ENCODE peak calls at places on chromosomes 12 and 14, in nine cellular contexts. One of them, this sample, is unnamed.

GRCh38 chr14:74492413-74493342 is at the start of gene NPC2:
- DNase-seq in mammary epithelial cell: no peak
- DNase-seq in fibroblast of lung: peak
- DNase-seq in posterior cingulate gyrus: no peak
- DNase-seq in germinal center: no peak
- DNase-seq in H54: no peak
- DNase-seq in NCI-H1092 treated with DMSO at 0.1 percent for 48 hours: no peak
- DNase-seq in activated naive CD4-positive, alpha-beta T cell: no peak
- DNase-seq in iris pigment epithelial cell: no peak
- DNase-seq in this sample: no peak

GRCh38 chr12:52236386-52237050 is 3.5 kb downstream of the KRT7 start:
- DNase-seq in mammary epithelial cell: no peak
- DNase-seq in NCI-H1092 treated with DMSO at 0.1 percent for 48 hours: no peak
- DNase-seq in iris pigment epithelial cell: no peak
- DNase-seq in posterior cingulate gyrus: no peak
- DNase-seq in H54: no peak
- DNase-seq in fibroblast of lung: no peak
- DNase-seq in activated naive CD4-positive, alpha-beta T cell: no peak
- DNase-seq in germinal center: no peak
- DNase-seq in this sample: no peak

GRCh38 chr12:7131502-7131866 is 1.3 kb downstream of the CLSTN3 start:
- DNase-seq in mammary epithelial cell: no peak
- DNase-seq in H54: no peak
- DNase-seq in iris pigment epithelial cell: no peak
- DNase-seq in activated naive CD4-positive, alpha-beta T cell: no peak
- DNase-seq in NCI-H1092 treated with DMSO at 0.1 percent for 48 hours: no peak
- DNase-seq in germinal center: no peak
- DNase-seq in fibroblast of lung: no peak
- DNase-seq in posterior cingulate gyrus: no peak
- DNase-seq in this sample: no peak

GRCh38 chr12:53952871-53953734 is 1.6 kb upstream of the HOXC12 start:
- DNase-seq in mammary epithelial cell: no peak
- DNase-seq in germinal center: no peak
- DNase-seq in fibroblast of lung: no peak
- DNase-seq in activated naive CD4-positive, alpha-beta T cell: no peak
- DNase-seq in H54: no peak
- DNase-seq in iris pigment epithelial cell: no peak
- DNase-seq in NCI-H1092 treated with DMSO at 0.1 percent for 48 hours: no peak
- DNase-seq in posterior cingulate gyrus: no peak
- DNase-seq in this sample: peak

GRCh38 chr12:106861984-106862894 is 87.8 kb downstream of the RIC8B start:
- DNase-seq in germinal center: no peak
- DNase-seq in iris pigment epithelial cell: peak
- DNase-seq in posterior cingulate gyrus: no peak
- DNase-seq in mammary epithelial cell: peak
- DNase-seq in activated naive CD4-positive, alpha-beta T cell: no peak
- DNase-seq in fibroblast of lung: peak
- DNase-seq in H54: no peak
- DNase-seq in NCI-H1092 treated with DMSO at 0.1 percent for 48 hours: no peak
- DNase-seq in this sample: peak

GRCh38 chr14:79856357-79856756 is 354.9 kb downstream of the DIO2 start:
- DNase-seq in fibroblast of lung: no peak
- DNase-seq in posterior cingulate gyrus: no peak
- DNase-seq in NCI-H1092 treated with DMSO at 0.1 percent for 48 hours: no peak
- DNase-seq in activated naive CD4-positive, alpha-beta T cell: no peak
- DNase-seq in iris pigment epithelial cell: peak
- DNase-seq in H54: no peak
- DNase-seq in germinal center: no peak
- DNase-seq in mammary epithelial cell: no peak
- DNase-seq in this sample: peak

GRCh38 chr12:3685813-3686212 is 67.1 kb downstream of the CRACR2A start:
- DNase-seq in NCI-H1092 treated with DMSO at 0.1 percent for 48 hours: no peak
- DNase-seq in iris pigment epithelial cell: no peak
- DNase-seq in posterior cingulate gyrus: no peak
- DNase-seq in activated naive CD4-positive, alpha-beta T cell: no peak
- DNase-seq in H54: no peak
- DNase-seq in germinal center: no peak
- DNase-seq in mammary epithelial cell: no peak
- DNase-seq in fibroblast of lung: no peak
- DNase-seq in this sample: no peak

GRCh38 chr12:32821293-32822089 is 65.8 kb upstream of the YARS2 start:
- DNase-seq in fibroblast of lung: no peak
- DNase-seq in NCI-H1092 treated with DMSO at 0.1 percent for 48 hours: no peak
- DNase-seq in activated naive CD4-positive, alpha-beta T cell: no peak
- DNase-seq in iris pigment epithelial cell: peak
- DNase-seq in germinal center: no peak
- DNase-seq in H54: no peak
- DNase-seq in posterior cingulate gyrus: no peak
- DNase-seq in mammary epithelial cell: peak
- DNase-seq in this sample: peak

GRCh38 chr12:83122623-83122934 is 435.9 kb downstream of the TMTC2 start:
- DNase-seq in iris pigment epithelial cell: no peak
- DNase-seq in NCI-H1092 treated with DMSO at 0.1 percent for 48 hours: no peak
- DNase-seq in posterior cingulate gyrus: no peak
- DNase-seq in activated naive CD4-positive, alpha-beta T cell: no peak
- DNase-seq in germinal center: no peak
- DNase-seq in H54: no peak
- DNase-seq in mammary epithelial cell: no peak
- DNase-seq in fibroblast of lung: no peak
- DNase-seq in this sample: no peak

This sample was measured in NCI-H226.